ENCODE peak calls at places on chromosome 21, in six cellular contexts. One of them, this sample, is unnamed.

GRCh38 chr21:32543975-32544374 is 41.3 kb downstream of the TCP10L start:
- DNase-seq in COLO829: no peak
- DNase-seq in stimulated activated CD8-positive, alpha-beta memory T cell treated with anti-CD3 and anti-CD28 coated beads, Interleukin-15, amount 100 ng/mL, for 4 hours: no peak
- DNase-seq in iPS DF 6.9: no peak
- DNase-seq in PC-3: no peak
- DNase-seq in activated T-helper 9 cell treated with anti-CD3 and anti-CD28 coated beads, Interleukin-2, amount 50 U/mL, for 16 hours: no peak
- DNase-seq in this sample: no peak

GRCh38 chr21:29434081-29434480 is 135.4 kb downstream of the BACH1 start:
- DNase-seq in COLO829: no peak
- DNase-seq in stimulated activated CD8-positive, alpha-beta memory T cell treated with anti-CD3 and anti-CD28 coated beads, Interleukin-15, amount 100 ng/mL, for 4 hours: no peak
- DNase-seq in PC-3: no peak
- DNase-seq in iPS DF 6.9: no peak
- DNase-seq in activated T-helper 9 cell treated with anti-CD3 and anti-CD28 coated beads, Interleukin-2, amount 50 U/mL, for 16 hours: no peak
- DNase-seq in this sample: no peak

GRCh38 chr21:45138199-45139002 is 64.0 kb downstream of the ADARB1 start:
- DNase-seq in activated T-helper 9 cell treated with anti-CD3 and anti-CD28 coated beads, Interleukin-2, amount 50 U/mL, for 16 hours: peak
- DNase-seq in stimulated activated CD8-positive, alpha-beta memory T cell treated with anti-CD3 and anti-CD28 coated beads, Interleukin-15, amount 100 ng/mL, for 4 hours: peak
- DNase-seq in COLO829: peak
- DNase-seq in iPS DF 6.9: peak
- DNase-seq in PC-3: peak
- DNase-seq in this sample: peak

GRCh38 chr21:44261675-44262295 is at the start of gene DNMT3L:
- DNase-seq in COLO829: no peak
- DNase-seq in PC-3: no peak
- DNase-seq in stimulated activated CD8-positive, alpha-beta memory T cell treated with anti-CD3 and anti-CD28 coated beads, Interleukin-15, amount 100 ng/mL, for 4 hours: no peak
- DNase-seq in activated T-helper 9 cell treated with anti-CD3 and anti-CD28 coated beads, Interleukin-2, amount 50 U/mL, for 16 hours: no peak
- DNase-seq in iPS DF 6.9: no peak
- DNase-seq in this sample: no peak

GRCh38 chr21:44815852-44816628 is 1.8 kb downstream of the SUMO3 start:
- DNase-seq in PC-3: no peak
- DNase-seq in stimulated activated CD8-positive, alpha-beta memory T cell treated with anti-CD3 and anti-CD28 coated beads, Interleukin-15, amount 100 ng/mL, for 4 hours: no peak
- DNase-seq in activated T-helper 9 cell treated with anti-CD3 and anti-CD28 coated beads, Interleukin-2, amount 50 U/mL, for 16 hours: no peak
- DNase-seq in COLO829: no peak
- DNase-seq in iPS DF 6.9: no peak
- DNase-seq in this sample: no peak

GRCh38 chr21:45466330-45467220 is 61.6 kb downstream of the COL18A1 start:
- DNase-seq in stimulated activated CD8-positive, alpha-beta memory T cell treated with anti-CD3 and anti-CD28 coated beads, Interleukin-15, amount 100 ng/mL, for 4 hours: no peak
- DNase-seq in COLO829: no peak
- DNase-seq in PC-3: no peak
- DNase-seq in activated T-helper 9 cell treated with anti-CD3 and anti-CD28 coated beads, Interleukin-2, amount 50 U/mL, for 16 hours: no peak
- DNase-seq in iPS DF 6.9: no peak
- DNase-seq in this sample: peak

GRCh38 chr21:18114735-18115134 is 129.9 kb upstream of the CHODL start:
- DNase-seq in PC-3: no peak
- DNase-seq in iPS DF 6.9: no peak
- DNase-seq in activated T-helper 9 cell treated with anti-CD3 and anti-CD28 coated beads, Interleukin-2, amount 50 U/mL, for 16 hours: no peak
- DNase-seq in COLO829: peak
- DNase-seq in stimulated activated CD8-positive, alpha-beta memory T cell treated with anti-CD3 and anti-CD28 coated beads, Interleukin-15, amount 100 ng/mL, for 4 hours: no peak
- DNase-seq in this sample: no peak

GRCh38 chr21:40615503-40616376 is 231.2 kb downstream of the DSCAM start:
- DNase-seq in activated T-helper 9 cell treated with anti-CD3 and anti-CD28 coated beads, Interleukin-2, amount 50 U/mL, for 16 hours: no peak
- DNase-seq in stimulated activated CD8-positive, alpha-beta memory T cell treated with anti-CD3 and anti-CD28 coated beads, Interleukin-15, amount 100 ng/mL, for 4 hours: no peak
- DNase-seq in COLO829: no peak
- DNase-seq in iPS DF 6.9: no peak
- DNase-seq in PC-3: no peak
- DNase-seq in this sample: peak

GRCh38 chr21:30689822-30690221 is 28.8 kb downstream of the KRTAP21-3 start:
- DNase-seq in activated T-helper 9 cell treated with anti-CD3 and anti-CD28 coated beads, Interleukin-2, amount 50 U/mL, for 16 hours: no peak
- DNase-seq in COLO829: no peak
- DNase-seq in iPS DF 6.9: no peak
- DNase-seq in stimulated activated CD8-positive, alpha-beta memory T cell treated with anti-CD3 and anti-CD28 coated beads, Interleukin-15, amount 100 ng/mL, for 4 hours: no peak
- DNase-seq in PC-3: no peak
- DNase-seq in this sample: no peak

This sample was measured in NCI-H82.